ENCODE peak calls at places on chromosomes 12 and 14, in six cellular contexts. Q is pancreas; O is left lung; S is Right ventricle myocardium superior; F is activated T-cell treated with anti-CD3 and anti-CD28 coated beads, Interleukin-2, amount 50 U/mL, for 4 hours; A is activated CD8-positive, alpha-beta T cell treated with anti-CD3 and anti-CD28 coated beads for 36 hours. P is an unnamed sample.

GRCh38 chr14:32512348-32512747 is 183.2 kb downstream of the AKAP6 start:
- ATAC-seq in Q (no peak), A (no peak), S (no peak), F (no peak), O (no peak), P (no peak)

GRCh38 chr14:106215229-106215628 is 688.8 kb downstream of the TMEM121 start:
- ATAC-seq in O (no peak), A (no peak), F (no peak), S (no peak), Q (no peak), P (no peak)

GRCh38 chr12:14843425-14843887 is at the start of gene ART4:
- ATAC-seq in A (no peak), F (no peak), Q (no peak), O (no peak), S (peak), P (no peak)

GRCh38 chr12:2395352-2395977 is 342.7 kb downstream of the CACNA1C start:
- ATAC-seq in F (no peak), S (peak), Q (no peak), A (peak), O (peak), P (no peak)

GRCh38 chr12:45863332-45863731 is 127.0 kb downstream of the SCAF11 start:
- ATAC-seq in Q (no peak), F (no peak), S (no peak), O (peak), A (no peak), P (no peak)

GRCh38 chr12:58640314-58640713 is 280.0 kb downstream of the LRIG3 start:
- ATAC-seq in S (no peak), Q (no peak), F (no peak), O (no peak), A (no peak), P (no peak)

GRCh38 chr14:65461730-65462129 is 49.2 kb downstream of the FUT8 start:
- ATAC-seq in F (no peak), O (no peak), A (no peak), S (no peak), Q (no peak), P (no peak)

GRCh38 chr12:106648736-106649135 is 65.9 kb downstream of the RFX4 start:
- ATAC-seq in F (no peak), Q (no peak), O (no peak), S (no peak), A (no peak), P (no peak)

GRCh38 chr12:72465940-72466630 is 193.9 kb downstream of the TRHDE start:
- ATAC-seq in O (no peak), Q (peak), A (no peak), F (no peak), S (no peak), P (no peak)

GRCh38 chr14:53638966-53639365 is 317.7 kb downstream of the BMP4 start:
- ATAC-seq in F (no peak), A (no peak), Q (no peak), O (no peak), S (no peak), P (no peak)

GRCh38 chr12:7017870-7018349 is 366 bp downstream of the LPCAT3 start:
- ATAC-seq in S (peak), A (peak), Q (peak), O (peak), F (peak), P (no peak)

GRCh38 chr14:99036594-99037293 is 235.3 kb downstream of the BCL11B start:
- ATAC-seq in F (no peak), O (no peak), S (peak), A (no peak), Q (no peak), P (no peak)

GRCh38 chr14:22418631-22419030 is 170.4 kb downstream of the DAD1 start:
- ATAC-seq in S (no peak), O (no peak), Q (no peak), A (no peak), F (no peak), P (no peak)

GRCh38 chr12:40158592-40159111 is 52.8 kb upstream of the SLC2A13 start:
- ATAC-seq in O (peak), F (no peak), Q (no peak), S (peak), A (no peak), P (peak)

GRCh38 chr12:39920647-39921046 is 185.2 kb downstream of the SLC2A13 start:
- ATAC-seq in A (no peak), F (no peak), Q (no peak), S (no peak), O (no peak), P (no peak)

GRCh38 chr14:50383618-50384225 is 13.0 kb downstream of the CDKL1 start:
- ATAC-seq in S (no peak), O (peak), A (no peak), F (no peak), Q (no peak), P (no peak)

GRCh38 chr14:30283822-30284446 is 275.0 kb upstream of the G2E3 start:
- ATAC-seq in O (peak), A (no peak), F (no peak), Q (no peak), S (no peak), P (no peak)

GRCh38 chr12:131260251-131260905 is 306.7 kb downstream of the ADGRD1 start:
- ATAC-seq in A (no peak), S (no peak), Q (no peak), O (no peak), F (no peak), P (no peak)

GRCh38 chr12:14058717-14059116 is 77.3 kb upstream of the GRIN2B start:
- ATAC-seq in Q (no peak), F (no peak), S (peak), O (no peak), A (no peak), P (no peak)

GRCh38 chr12:68261947-68262346 is 8.5 kb upstream of the IL22 start:
- ATAC-seq in Q (no peak), F (peak), O (no peak), S (no peak), A (peak), P (no peak)

GRCh38 chr14:54782803-54783659 is 119.6 kb downstream of the GCH1 start:
- ATAC-seq in Q (no peak), F (peak), A (peak), O (peak), S (no peak), P (peak)

GRCh38 chr14:73238262-73238852 is 1.1 kb downstream of the PAPLN start:
- ATAC-seq in A (peak), F (peak), S (no peak), Q (peak), O (peak), P (no peak)

GRCh38 chr12:56590237-56590830 is 39.8 kb downstream of the BAZ2A start:
- ATAC-seq in S (no peak), Q (no peak), A (peak), O (no peak), F (peak), P (no peak)

GRCh38 chr14:23181453-23181852 is 2.0 kb downstream of the SLC7A8 start:
- ATAC-seq in Q (no peak), A (no peak), O (no peak), F (no peak), S (no peak), P (no peak)

GRCh38 chr14:39472078-39472477 is 39.8 kb upstream of the FBXO33 start:
- ATAC-seq in O (no peak), A (no peak), S (no peak), F (no peak), Q (no peak), P (no peak)

GRCh38 chr12:10614056-10614370 is 604 bp upstream of the MAGOHB start:
- ATAC-seq in Q (no peak), A (no peak), O (no peak), S (no peak), F (peak), P (peak)

GRCh38 chr14:32382704-32383103 is 53.6 kb downstream of the AKAP6 start:
- ATAC-seq in O (no peak), Q (no peak), F (no peak), A (no peak), S (peak), P (no peak)

GRCh38 chr12:82583756-82584155 is 103.0 kb upstream of the TMTC2 start:
- ATAC-seq in Q (no peak), F (no peak), O (no peak), S (no peak), A (no peak), P (no peak)

P was measured in gastroesophageal sphincter.